ENCODE peak calls at places on chromosome 4, in four cellular contexts. B is H1, C is WTC11, A is SK-N-SH. Y is an unnamed sample.
A peak's percentile ranks its signal among the peaks of the same experiment; 100 is the strongest.

GRCh38 chr4:182971702-182972101 is 54.5 kb upstream of the DCTD start:
- DNase-seq in C (no peak), A (no peak), B (no peak), Y (no peak)

GRCh38 chr4:162920649-162921048 is 246.0 kb downstream of the NAF1 start:
- DNase-seq in A (no peak), B (no peak), C (no peak), Y (no peak)

GRCh38 chr4:186839122-186840037 is 115.7 kb upstream of the FAT1 start:
- DNase-seq in C (no peak), A (no peak), B (no peak), Y (peak; percentile 32)

GRCh38 chr4:123093247-123093646 is 170.8 kb upstream of the NUDT6 start:
- DNase-seq in C (no peak), A (no peak), B (no peak), Y (no peak)

GRCh38 chr4:160180206-160180605 is 1077.3 kb downstream of the RAPGEF2 start:
- DNase-seq in C (no peak), B (no peak), A (no peak), Y (no peak)

GRCh38 chr4:154642361-154642760 is 29.9 kb upstream of the FGG start:
- DNase-seq in C (no peak), B (no peak), A (no peak), Y (no peak)

GRCh38 chr4:112857461-112857860 is 192.0 kb upstream of the ANK2 start:
- DNase-seq in A (no peak), C (no peak), B (no peak), Y (no peak)

GRCh38 chr4:6423575-6423974 is 48.8 kb downstream of the PPP2R2C start:
- DNase-seq in B (no peak), C (no peak), A (no peak), Y (no peak)

GRCh38 chr4:151674804-151675290 is 86.0 kb downstream of the GATB start:
- DNase-seq in B (peak; percentile 63), C (peak; percentile 76), A (peak; percentile 90), Y (no peak)

GRCh38 chr4:81217794-81218193 is 2.8 kb upstream of the PRKG2 start:
- DNase-seq in C (no peak), A (no peak), B (no peak), Y (no peak)

GRCh38 chr4:78650106-78651021 is 98.8 kb downstream of the ANXA3 start:
- DNase-seq in B (no peak), C (no peak), A (no peak), Y (peak; percentile 34)

GRCh38 chr4:89174784-89175183 is 63.5 kb downstream of the TIGD2 start:
- DNase-seq in A (no peak), B (no peak), C (no peak), Y (no peak)

GRCh38 chr4:69743476-69744156 is 16.8 kb downstream of the SULT1B1 start:
- DNase-seq in C (no peak), A (no peak), B (no peak), Y (no peak)
- TF ChIP-seq TEAD4 in C (no peak), A (no peak), B (no peak), Y (no peak)

DNA sequence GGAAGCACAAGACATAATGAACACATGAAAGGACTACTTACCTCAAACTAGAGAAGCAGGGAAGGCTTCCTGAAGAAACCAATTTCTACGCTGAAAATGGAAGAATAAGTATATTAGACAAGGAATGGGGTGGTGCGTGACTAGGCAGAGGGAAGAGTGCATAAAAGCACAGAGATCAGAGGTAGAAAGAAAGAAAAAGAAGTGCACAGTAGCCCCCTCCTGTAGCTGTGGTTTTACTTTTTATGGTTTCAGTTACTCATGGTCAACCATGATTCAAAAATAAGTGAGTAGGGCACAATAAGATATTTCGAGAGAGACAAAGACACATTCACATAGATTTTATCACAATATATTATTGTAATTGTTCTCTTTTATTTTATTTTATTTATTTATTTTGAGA is 934.5 kb upstream of the INTU start:
- DNase-seq in C (no peak), B (no peak), A (no peak), Y (no peak)
- TF ChIP-seq TEAD4 in C (no peak), B (no peak), A (no peak), Y (no peak)

GRCh38 chr4:142718981-142719380 is 127.1 kb downstream of the INPP4B start:
- DNase-seq in B (no peak), C (no peak), A (no peak), Y (no peak)

GRCh38 chr4:142721187-142721586 is 124.9 kb downstream of the INPP4B start:
- DNase-seq in A (no peak), B (no peak), C (no peak), Y (no peak)

GRCh38 chr4:142715727-142716126 is 130.4 kb downstream of the INPP4B start:
- DNase-seq in B (no peak), C (no peak), A (no peak), Y (no peak)

DNA sequence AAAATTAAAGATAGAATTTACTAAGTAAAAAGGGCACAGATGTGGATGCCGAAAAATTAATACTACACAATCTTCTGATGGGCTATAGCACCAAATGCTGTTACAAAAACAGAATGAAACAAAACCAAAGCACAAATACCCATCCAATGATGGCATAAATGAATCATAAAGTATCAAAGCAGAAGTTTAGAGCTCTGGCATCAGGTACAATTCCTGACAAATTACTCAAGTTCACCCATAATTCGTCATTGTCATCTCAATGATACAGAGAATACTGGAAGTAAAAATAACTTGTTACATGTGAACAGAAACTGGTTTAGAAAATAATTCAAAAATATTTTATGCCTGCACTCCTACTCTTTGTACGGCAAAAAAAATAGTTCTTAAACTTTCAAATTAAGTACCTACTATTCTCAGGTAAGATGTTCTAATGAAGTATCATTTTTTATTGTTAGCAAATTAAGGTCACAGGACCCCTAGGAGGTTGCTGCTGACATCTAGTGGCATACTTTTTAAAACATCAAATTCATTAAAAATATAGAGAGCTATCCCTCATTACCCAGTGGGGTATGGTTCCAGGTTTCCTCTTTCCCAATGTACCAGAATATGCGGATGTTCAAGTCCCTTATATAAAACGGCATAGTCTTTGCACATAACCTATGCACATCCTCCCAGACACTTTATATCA is 126.1 kb downstream of the INPP4B start:
- DNase-seq in C (no peak), A (peak; percentile 45), B (no peak), Y (peak; percentile 2)
- TF ChIP-seq TEAD4 in C (no peak), A (no peak), B (no peak), Y (no peak)

GRCh38 chr4:153238146-153238919 is 34.1 kb downstream of the TRIM2 start:
- DNase-seq in A (no peak), B (no peak), C (no peak), Y (no peak)
- TF ChIP-seq TEAD4 in A (no peak), B (no peak), C (no peak), Y (no peak)